ENCODE peak calls at places on chromosomes 13 and 19, in five cellular contexts. One of them, this sample, is unnamed.

GRCh38 chr19:58229255-58229639 is 533 bp downstream of the ZNF544 start:
- DNase-seq in IMR-90: peak; percentile 12
- DNase-seq in H1: no peak
- DNase-seq in mesenchymal stem cell: peak; percentile 26
- DNase-seq in neuronal stem cell: no peak
- DNase-seq in this sample: peak; percentile 76

GRCh38 chr19:4124638-4125037 is 716 bp upstream of the MAP2K2 start:
- DNase-seq in mesenchymal stem cell: no peak
- DNase-seq in neuronal stem cell: no peak
- DNase-seq in IMR-90: no peak
- DNase-seq in H1: no peak
- DNase-seq in this sample: peak; percentile 38

GRCh38 chr13:94234766-94235165 is 244.7 kb downstream of the DCT start:
- DNase-seq in mesenchymal stem cell: no peak
- DNase-seq in IMR-90: no peak
- DNase-seq in neuronal stem cell: no peak
- DNase-seq in H1: no peak
- DNase-seq in this sample: no peak

GRCh38 chr19:5128251-5128931 is 159.5 kb downstream of the KDM4B start:
- DNase-seq in neuronal stem cell: no peak
- DNase-seq in mesenchymal stem cell: peak; percentile 88
- DNase-seq in H1: no peak
- DNase-seq in IMR-90: peak; percentile 75
- DNase-seq in this sample: peak; percentile 87

GRCh38 chr13:99390601-99391000 is 83.4 kb upstream of the GPR183 start:
- DNase-seq in mesenchymal stem cell: no peak
- DNase-seq in neuronal stem cell: no peak
- DNase-seq in IMR-90: no peak
- DNase-seq in H1: no peak
- DNase-seq in this sample: no peak

GRCh38 chr13:94214979-94215378 is 264.5 kb downstream of the DCT start:
- DNase-seq in mesenchymal stem cell: no peak
- DNase-seq in H1: no peak
- DNase-seq in neuronal stem cell: no peak
- DNase-seq in IMR-90: no peak
- DNase-seq in this sample: no peak

GRCh38 chr19:1295169-1296012 is 9.7 kb downstream of the EFNA2 start:
- DNase-seq in neuronal stem cell: no peak
- DNase-seq in mesenchymal stem cell: peak; percentile 33
- DNase-seq in IMR-90: no peak
- DNase-seq in H1: no peak
- DNase-seq in this sample: no peak

GRCh38 chr19:48560095-48560530 is 8.1 kb downstream of the SULT2B1 start:
- DNase-seq in mesenchymal stem cell: no peak
- DNase-seq in H1: no peak
- DNase-seq in IMR-90: no peak
- DNase-seq in neuronal stem cell: no peak
- DNase-seq in this sample: peak; percentile 54

GRCh38 chr13:75263741-75264407 is 218.1 kb downstream of the TBC1D4 start:
- DNase-seq in mesenchymal stem cell: peak; percentile 47
- DNase-seq in neuronal stem cell: no peak
- DNase-seq in H1: no peak
- DNase-seq in IMR-90: peak; percentile 28
- DNase-seq in this sample: no peak

GRCh38 chr19:42197375-42197817 is 20.1 kb downstream of the DEDD2 start:
- DNase-seq in neuronal stem cell: no peak
- DNase-seq in H1: no peak
- DNase-seq in mesenchymal stem cell: no peak
- DNase-seq in IMR-90: no peak
- DNase-seq in this sample: no peak

GRCh38 chr19:55146078-55146647 is 2.8 kb downstream of the TNNT1 start:
- DNase-seq in mesenchymal stem cell: peak; percentile 17
- DNase-seq in IMR-90: no peak
- DNase-seq in neuronal stem cell: no peak
- DNase-seq in H1: no peak
- DNase-seq in this sample: peak; percentile 82

GRCh38 chr13:88958821-88959220 is 1287.7 kb downstream of the SLITRK5 start:
- DNase-seq in neuronal stem cell: no peak
- DNase-seq in H1: no peak
- DNase-seq in IMR-90: no peak
- DNase-seq in mesenchymal stem cell: no peak
- DNase-seq in this sample: no peak

GRCh38 chr13:94620286-94620896 is 18.7 kb downstream of the GPR180 start:
- DNase-seq in neuronal stem cell: peak; percentile 33
- DNase-seq in H1: no peak
- DNase-seq in mesenchymal stem cell: peak; percentile 49
- DNase-seq in IMR-90: peak; percentile 41
- DNase-seq in this sample: peak; percentile 57

GRCh38 chr19:35109395-35110112 is 6.1 kb upstream of the FXYD3 start:
- DNase-seq in IMR-90: no peak
- DNase-seq in mesenchymal stem cell: no peak
- DNase-seq in H1: no peak
- DNase-seq in neuronal stem cell: no peak
- DNase-seq in this sample: no peak

GRCh38 chr13:27425151-27425917 is 915 bp downstream of the GTF3A start:
- DNase-seq in mesenchymal stem cell: no peak
- DNase-seq in IMR-90: no peak
- DNase-seq in neuronal stem cell: no peak
- DNase-seq in H1: no peak
- DNase-seq in this sample: no peak

GRCh38 chr19:2113436-2114211 is 16.9 kb downstream of the IZUMO4 start:
- DNase-seq in mesenchymal stem cell: peak; percentile 11
- DNase-seq in IMR-90: no peak
- DNase-seq in H1: no peak
- DNase-seq in neuronal stem cell: no peak
- DNase-seq in this sample: no peak

GRCh38 chr19:49168421-49168820 is 10.8 kb downstream of the TRPM4 start:
- DNase-seq in IMR-90: no peak
- DNase-seq in neuronal stem cell: no peak
- DNase-seq in H1: no peak
- DNase-seq in mesenchymal stem cell: no peak
- DNase-seq in this sample: no peak

GRCh38 chr19:48210005-48210404 is 39.5 kb downstream of the ZSWIM9 start:
- DNase-seq in mesenchymal stem cell: no peak
- DNase-seq in H1: no peak
- DNase-seq in IMR-90: no peak
- DNase-seq in neuronal stem cell: no peak
- DNase-seq in this sample: no peak

GRCh38 chr13:41428155-41428554 is 29.2 kb upstream of the RGCC start:
- DNase-seq in IMR-90: no peak
- DNase-seq in neuronal stem cell: peak; percentile 6
- DNase-seq in mesenchymal stem cell: no peak
- DNase-seq in H1: no peak
- DNase-seq in this sample: peak; percentile 27

GRCh38 chr19:8484331-8484894 is 18.0 kb downstream of the PRAM1 start:
- DNase-seq in mesenchymal stem cell: no peak
- DNase-seq in H1: no peak
- DNase-seq in neuronal stem cell: no peak
- DNase-seq in IMR-90: no peak
- DNase-seq in this sample: no peak

GRCh38 chr13:39364797-39365468 is 238.1 kb downstream of the LHFPL6 start:
- DNase-seq in H1: no peak
- DNase-seq in mesenchymal stem cell: peak; percentile 37
- DNase-seq in neuronal stem cell: no peak
- DNase-seq in IMR-90: peak; percentile 48
- DNase-seq in this sample: peak; percentile 50

GRCh38 chr13:55087085-55087484 is 2053.6 kb upstream of the PRR20A start:
- DNase-seq in mesenchymal stem cell: no peak
- DNase-seq in neuronal stem cell: no peak
- DNase-seq in IMR-90: no peak
- DNase-seq in H1: peak; percentile 25
- DNase-seq in this sample: peak; percentile 58

GRCh38 chr19:30739394-30739793 is 367.2 kb downstream of the ZNF536 start:
- DNase-seq in IMR-90: no peak
- DNase-seq in mesenchymal stem cell: no peak
- DNase-seq in neuronal stem cell: no peak
- DNase-seq in H1: no peak
- DNase-seq in this sample: no peak

GRCh38 chr19:21751379-21751778 is 16.0 kb downstream of the ZNF100 start:
- DNase-seq in IMR-90: peak; percentile 43
- DNase-seq in neuronal stem cell: no peak
- DNase-seq in mesenchymal stem cell: peak; percentile 21
- DNase-seq in H1: no peak
- DNase-seq in this sample: no peak

GRCh38 chr13:94247890-94248289 is 231.6 kb downstream of the DCT start:
- DNase-seq in H1: no peak
- DNase-seq in mesenchymal stem cell: no peak
- DNase-seq in IMR-90: no peak
- DNase-seq in neuronal stem cell: no peak
- DNase-seq in this sample: no peak

GRCh38 chr13:99376132-99376531 is 68.9 kb upstream of the GPR183 start:
- DNase-seq in neuronal stem cell: no peak
- DNase-seq in H1: no peak
- DNase-seq in IMR-90: no peak
- DNase-seq in mesenchymal stem cell: no peak
- DNase-seq in this sample: no peak

GRCh38 chr19:46967578-46968018 is 52.0 kb upstream of the NPAS1 start:
- DNase-seq in H1: no peak
- DNase-seq in neuronal stem cell: no peak
- DNase-seq in mesenchymal stem cell: no peak
- DNase-seq in IMR-90: no peak
- DNase-seq in this sample: no peak

GRCh38 chr13:110641055-110642015 is 26.0 kb downstream of the NAXD start:
- DNase-seq in IMR-90: peak; percentile 53
- DNase-seq in neuronal stem cell: no peak
- DNase-seq in H1: no peak
- DNase-seq in mesenchymal stem cell: peak; percentile 47
- DNase-seq in this sample: no peak

DNA sequence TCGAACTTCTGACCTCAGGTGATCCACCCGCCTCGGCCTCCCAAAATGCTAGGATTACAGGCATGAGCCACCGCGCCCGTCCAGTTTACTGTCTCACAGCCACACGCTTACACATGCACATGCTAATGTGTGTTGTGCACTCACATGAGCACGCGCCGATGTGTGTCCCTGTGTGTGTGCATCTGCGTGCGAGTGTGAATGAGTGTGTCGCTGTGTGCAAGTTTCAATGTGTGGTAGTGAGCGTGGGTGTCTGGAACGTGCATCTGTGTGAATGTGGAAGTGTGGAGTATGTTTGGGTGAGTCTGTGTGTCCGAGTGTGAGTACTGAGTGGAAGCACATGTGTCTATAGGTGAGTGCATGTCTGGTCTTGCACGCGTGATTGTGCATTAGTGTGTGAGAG is 4.2 kb downstream of the MAST1 start:
- DNase-seq in mesenchymal stem cell: no peak
- DNase-seq in neuronal stem cell: no peak
- DNase-seq in IMR-90: no peak
- DNase-seq in H1: no peak
- DNase-seq in this sample: no peak
- H3K4me3 ChIP-seq in mesenchymal stem cell: no peak overlapping the region
- H3K4me3 ChIP-seq in neuronal stem cell: peak overlapping the region; percentile 27
- H3K4me3 ChIP-seq in IMR-90: no peak overlapping the region
- H3K4me3 ChIP-seq in H1: no peak overlapping the region
- H3K4me3 ChIP-seq in this sample: no peak overlapping the region

GRCh38 chr13:29513002-29513980 is 82.2 kb downstream of the SLC7A1 start:
- DNase-seq in IMR-90: peak; percentile 63
- DNase-seq in H1: no peak
- DNase-seq in neuronal stem cell: no peak
- DNase-seq in mesenchymal stem cell: peak; percentile 40
- DNase-seq in this sample: no peak
- H2AK5ac ChIP-seq in IMR-90: no peak overlapping the region
- H2AK5ac ChIP-seq in H1: no peak overlapping the region
- H2AK5ac ChIP-seq in neuronal stem cell: no peak overlapping the region
- H2AK5ac ChIP-seq in mesenchymal stem cell: no peak overlapping the region
- H2AK5ac ChIP-seq in this sample: no peak overlapping the region

GRCh38 chr19:44747739-44748425 is 626 bp upstream of the BCL3 start:
- DNase-seq in H1: no peak
- DNase-seq in neuronal stem cell: no peak
- DNase-seq in IMR-90: peak; percentile 61
- DNase-seq in mesenchymal stem cell: peak; percentile 86
- DNase-seq in this sample: peak; percentile 79
- H2BK15ac ChIP-seq in H1: no peak overlapping the region
- H2BK15ac ChIP-seq in neuronal stem cell: peak overlapping the region; percentile 38
- H2BK15ac ChIP-seq in IMR-90: peak overlapping the region; percentile 93
- H2BK15ac ChIP-seq in mesenchymal stem cell: peak overlapping the region; percentile 93
- H2BK15ac ChIP-seq in this sample: no peak overlapping the region

DNA sequence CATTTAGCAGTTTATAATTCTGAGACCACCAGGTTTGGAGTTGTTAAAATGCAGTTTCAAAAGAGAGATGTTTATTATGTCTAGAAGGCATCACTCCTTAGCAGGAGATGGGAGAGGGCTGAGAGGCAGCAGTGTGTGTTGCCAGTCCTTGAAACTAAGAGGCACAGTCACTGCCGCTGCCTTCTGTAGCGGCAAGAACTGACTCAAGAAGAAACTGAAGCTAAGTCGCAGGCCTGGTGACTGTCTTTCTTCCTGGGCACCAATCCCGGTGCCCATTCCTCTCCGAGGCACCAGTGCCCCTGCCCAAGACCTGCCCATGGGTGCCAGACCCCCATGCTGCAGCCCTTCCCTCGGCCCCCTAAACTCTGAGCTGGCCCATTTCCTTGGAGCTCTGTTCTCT is 20.1 kb downstream of the N4BP2L1 start:
- DNase-seq in neuronal stem cell: no peak
- DNase-seq in H1: no peak
- DNase-seq in IMR-90: no peak
- DNase-seq in mesenchymal stem cell: no peak
- DNase-seq in this sample: no peak
- H3K4me3 ChIP-seq in neuronal stem cell: no peak overlapping the region
- H3K4me3 ChIP-seq in H1: no peak overlapping the region
- H3K4me3 ChIP-seq in IMR-90: no peak overlapping the region
- H3K4me3 ChIP-seq in mesenchymal stem cell: no peak overlapping the region
- H3K4me3 ChIP-seq in this sample: no peak overlapping the region

DNA sequence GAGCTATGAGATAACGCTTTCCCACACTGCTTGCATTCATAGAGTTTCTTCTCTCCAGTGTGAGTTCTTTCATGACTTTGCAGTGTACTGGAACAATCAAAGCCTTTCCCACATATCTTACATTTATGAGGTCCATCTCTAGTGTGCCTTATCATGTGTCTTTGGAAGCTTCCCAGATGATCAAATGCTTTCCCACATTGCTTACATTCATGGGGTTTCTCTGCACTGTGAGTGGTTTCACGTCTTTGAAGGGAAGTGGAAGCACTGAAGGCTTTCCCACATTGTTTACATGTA is 14.9 kb upstream of the ZNF442 start:
- DNase-seq in IMR-90: no peak
- DNase-seq in neuronal stem cell: no peak
- DNase-seq in H1: no peak
- DNase-seq in mesenchymal stem cell: no peak
- DNase-seq in this sample: no peak
- H2AK5ac ChIP-seq in IMR-90: no peak overlapping the region
- H2AK5ac ChIP-seq in neuronal stem cell: no peak overlapping the region
- H2AK5ac ChIP-seq in H1: no peak overlapping the region
- H2AK5ac ChIP-seq in mesenchymal stem cell: no peak overlapping the region
- H2AK5ac ChIP-seq in this sample: no peak overlapping the region

DNA sequence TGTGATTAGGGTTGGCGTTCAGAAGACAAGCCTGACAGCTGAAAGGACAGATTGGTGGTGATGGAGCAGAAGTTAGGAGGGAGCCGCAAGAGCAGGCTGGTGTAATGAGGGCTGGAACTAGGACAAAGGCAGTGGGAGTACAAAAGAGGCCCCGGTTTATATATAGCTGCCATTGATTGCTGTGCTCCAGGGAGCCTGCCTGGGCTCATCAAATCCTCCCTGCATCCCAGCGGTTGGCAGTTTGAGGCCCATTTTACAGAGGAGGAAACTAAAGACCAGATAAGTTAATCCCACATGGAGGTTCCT is 123.7 kb downstream of the CACNA1A start:
- DNase-seq in H1: no peak
- DNase-seq in neuronal stem cell: no peak
- DNase-seq in IMR-90: no peak
- DNase-seq in mesenchymal stem cell: no peak
- DNase-seq in this sample: no peak
- H2BK15ac ChIP-seq in H1: no peak overlapping the region
- H2BK15ac ChIP-seq in neuronal stem cell: no peak overlapping the region
- H2BK15ac ChIP-seq in IMR-90: no peak overlapping the region
- H2BK15ac ChIP-seq in mesenchymal stem cell: no peak overlapping the region
- H2BK15ac ChIP-seq in this sample: no peak overlapping the region

This sample was measured in mesendoderm.